ENCODE peak calls at places on chromosomes 2 and 18, in five cellular contexts. One of them, this sample, is unnamed.

GRCh38 chr2:10161961-10162441 is 39.5 kb downstream of the RRM2 start:
- DNase-seq in fibroblast of mammary gland: peak
- DNase-seq in esophagus squamous epithelium: no peak
- DNase-seq in endothelial cell: no peak
- DNase-seq in fibroblast of pulmonary artery: peak
- DNase-seq in this sample: no peak

GRCh38 chr2:189534854-189535253 is 45.7 kb downstream of the SLC40A1 start:
- DNase-seq in fibroblast of mammary gland: peak
- DNase-seq in esophagus squamous epithelium: no peak
- DNase-seq in endothelial cell: no peak
- DNase-seq in fibroblast of pulmonary artery: peak
- DNase-seq in this sample: peak

GRCh38 chr18:49055787-49056186 is 105.0 kb upstream of the SMAD7 start:
- DNase-seq in endothelial cell: no peak
- DNase-seq in fibroblast of pulmonary artery: peak
- DNase-seq in esophagus squamous epithelium: no peak
- DNase-seq in fibroblast of mammary gland: peak
- DNase-seq in this sample: peak

GRCh38 chr2:191302459-191303155 is 57.4 kb downstream of the MYO1B start:
- DNase-seq in fibroblast of pulmonary artery: peak
- DNase-seq in endothelial cell: no peak
- DNase-seq in esophagus squamous epithelium: no peak
- DNase-seq in fibroblast of mammary gland: peak
- DNase-seq in this sample: no peak

GRCh38 chr18:25019086-25019860 is 332.7 kb downstream of the ZNF521 start:
- DNase-seq in fibroblast of mammary gland: no peak
- DNase-seq in esophagus squamous epithelium: no peak
- DNase-seq in endothelial cell: no peak
- DNase-seq in fibroblast of pulmonary artery: no peak
- DNase-seq in this sample: no peak

GRCh38 chr2:65553504-65554074 is 121.2 kb upstream of the SPRED2 start:
- DNase-seq in fibroblast of pulmonary artery: no peak
- DNase-seq in endothelial cell: no peak
- DNase-seq in fibroblast of mammary gland: no peak
- DNase-seq in esophagus squamous epithelium: no peak
- DNase-seq in this sample: no peak

GRCh38 chr2:153946036-153946435 is 74.3 kb downstream of the GALNT13 start:
- DNase-seq in esophagus squamous epithelium: no peak
- DNase-seq in fibroblast of pulmonary artery: no peak
- DNase-seq in fibroblast of mammary gland: no peak
- DNase-seq in endothelial cell: no peak
- DNase-seq in this sample: no peak

GRCh38 chr2:8303322-8303832 is 378.5 kb upstream of the ID2 start:
- DNase-seq in fibroblast of mammary gland: no peak
- DNase-seq in fibroblast of pulmonary artery: no peak
- DNase-seq in endothelial cell: no peak
- DNase-seq in esophagus squamous epithelium: peak
- DNase-seq in this sample: no peak

GRCh38 chr2:67854103-67854502 is 208.7 kb downstream of the C1D start:
- DNase-seq in esophagus squamous epithelium: no peak
- DNase-seq in endothelial cell: no peak
- DNase-seq in fibroblast of mammary gland: no peak
- DNase-seq in fibroblast of pulmonary artery: no peak
- DNase-seq in this sample: no peak

GRCh38 chr2:38109732-38110181 is 33.8 kb upstream of the CYP1B1 start:
- DNase-seq in fibroblast of mammary gland: peak
- DNase-seq in esophagus squamous epithelium: no peak
- DNase-seq in fibroblast of pulmonary artery: no peak
- DNase-seq in endothelial cell: no peak
- DNase-seq in this sample: no peak

GRCh38 chr2:23602113-23602512 is 217.1 kb downstream of the KLHL29 start:
- DNase-seq in endothelial cell: no peak
- DNase-seq in fibroblast of mammary gland: peak
- DNase-seq in fibroblast of pulmonary artery: peak
- DNase-seq in esophagus squamous epithelium: no peak
- DNase-seq in this sample: peak

GRCh38 chr2:108632748-108633147 is 86.5 kb upstream of the RANBP2 start:
- DNase-seq in endothelial cell: no peak
- DNase-seq in fibroblast of pulmonary artery: no peak
- DNase-seq in esophagus squamous epithelium: no peak
- DNase-seq in fibroblast of mammary gland: no peak
- DNase-seq in this sample: no peak

GRCh38 chr2:203596183-203596582 is 61.1 kb upstream of the RAPH1 start:
- DNase-seq in fibroblast of pulmonary artery: no peak
- DNase-seq in endothelial cell: no peak
- DNase-seq in esophagus squamous epithelium: no peak
- DNase-seq in fibroblast of mammary gland: no peak
- DNase-seq in this sample: no peak

GRCh38 chr2:176466918-176467452 is 197.7 kb downstream of the MTX2 start:
- DNase-seq in endothelial cell: no peak
- DNase-seq in fibroblast of pulmonary artery: no peak
- DNase-seq in esophagus squamous epithelium: no peak
- DNase-seq in fibroblast of mammary gland: no peak
- DNase-seq in this sample: no peak

GRCh38 chr18:36496022-36496421 is 198.5 kb downstream of the FHOD3 start:
- DNase-seq in esophagus squamous epithelium: no peak
- DNase-seq in endothelial cell: no peak
- DNase-seq in fibroblast of mammary gland: no peak
- DNase-seq in fibroblast of pulmonary artery: no peak
- DNase-seq in this sample: peak

GRCh38 chr2:240287011-240287410 is 146.6 kb upstream of the OTOS start:
- DNase-seq in endothelial cell: no peak
- DNase-seq in fibroblast of pulmonary artery: no peak
- DNase-seq in fibroblast of mammary gland: no peak
- DNase-seq in esophagus squamous epithelium: no peak
- DNase-seq in this sample: no peak

GRCh38 chr2:112597537-112598322 is 13.3 kb downstream of the CHCHD5 start:
- DNase-seq in fibroblast of pulmonary artery: no peak
- DNase-seq in endothelial cell: no peak
- DNase-seq in fibroblast of mammary gland: no peak
- DNase-seq in esophagus squamous epithelium: no peak
- DNase-seq in this sample: no peak
- TF ChIP-seq CTCF in fibroblast of pulmonary artery: no peak
- TF ChIP-seq CTCF in endothelial cell: no peak
- TF ChIP-seq CTCF in fibroblast of mammary gland: no peak
- TF ChIP-seq CTCF in esophagus squamous epithelium: no peak
- TF ChIP-seq CTCF in this sample: no peak

GRCh38 chr18:62201870-62202269 is 14.8 kb downstream of the RELCH start:
- DNase-seq in fibroblast of mammary gland: no peak
- DNase-seq in endothelial cell: no peak
- DNase-seq in esophagus squamous epithelium: no peak
- DNase-seq in fibroblast of pulmonary artery: no peak
- DNase-seq in this sample: no peak

GRCh38 chr18:62196978-62197377 is 9.9 kb downstream of the RELCH start:
- DNase-seq in fibroblast of pulmonary artery: no peak
- DNase-seq in esophagus squamous epithelium: no peak
- DNase-seq in fibroblast of mammary gland: no peak
- DNase-seq in endothelial cell: no peak
- DNase-seq in this sample: no peak

GRCh38 chr18:62199629-62200028 is 12.6 kb downstream of the RELCH start:
- DNase-seq in endothelial cell: no peak
- DNase-seq in esophagus squamous epithelium: no peak
- DNase-seq in fibroblast of mammary gland: no peak
- DNase-seq in fibroblast of pulmonary artery: no peak
- DNase-seq in this sample: no peak

GRCh38 chr18:62198259-62198658 is 11.2 kb downstream of the RELCH start:
- DNase-seq in esophagus squamous epithelium: no peak
- DNase-seq in fibroblast of pulmonary artery: no peak
- DNase-seq in fibroblast of mammary gland: peak
- DNase-seq in endothelial cell: no peak
- DNase-seq in this sample: no peak

GRCh38 chr18:62200121-62200914 is 13.3 kb downstream of the RELCH start:
- DNase-seq in fibroblast of mammary gland: no peak
- DNase-seq in endothelial cell: no peak
- DNase-seq in esophagus squamous epithelium: no peak
- DNase-seq in fibroblast of pulmonary artery: peak
- DNase-seq in this sample: no peak
- TF ChIP-seq CTCF in fibroblast of mammary gland: no peak
- TF ChIP-seq CTCF in endothelial cell: no peak
- TF ChIP-seq CTCF in esophagus squamous epithelium: no peak
- TF ChIP-seq CTCF in fibroblast of pulmonary artery: no peak
- TF ChIP-seq CTCF in this sample: no peak

DNA sequence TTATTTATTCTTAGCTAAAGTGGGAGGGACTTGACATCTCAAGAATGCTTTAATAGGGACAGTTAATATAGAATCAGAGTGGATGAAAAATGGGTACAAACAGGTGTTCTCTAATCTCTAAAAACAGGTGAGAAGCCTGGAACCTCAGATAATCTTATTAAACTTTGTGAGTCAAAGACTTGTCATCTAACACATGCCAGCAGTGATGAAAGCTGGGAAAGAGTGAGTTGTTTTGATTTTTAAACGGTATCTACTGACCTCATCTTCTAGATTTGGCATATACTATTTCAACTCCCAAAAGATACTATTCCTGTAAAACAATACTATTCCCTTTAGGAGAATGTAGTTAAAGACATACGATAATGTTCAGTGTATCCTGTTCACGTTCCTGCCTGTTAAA is 103.4 kb downstream of the CCDC141 start:
- DNase-seq in endothelial cell: no peak
- DNase-seq in esophagus squamous epithelium: no peak
- DNase-seq in fibroblast of mammary gland: peak
- DNase-seq in fibroblast of pulmonary artery: no peak
- DNase-seq in this sample: no peak
- TF ChIP-seq CTCF in endothelial cell: no peak
- TF ChIP-seq CTCF in esophagus squamous epithelium: no peak
- TF ChIP-seq CTCF in fibroblast of mammary gland: no peak
- TF ChIP-seq CTCF in fibroblast of pulmonary artery: no peak
- TF ChIP-seq CTCF in this sample: no peak

DNA sequence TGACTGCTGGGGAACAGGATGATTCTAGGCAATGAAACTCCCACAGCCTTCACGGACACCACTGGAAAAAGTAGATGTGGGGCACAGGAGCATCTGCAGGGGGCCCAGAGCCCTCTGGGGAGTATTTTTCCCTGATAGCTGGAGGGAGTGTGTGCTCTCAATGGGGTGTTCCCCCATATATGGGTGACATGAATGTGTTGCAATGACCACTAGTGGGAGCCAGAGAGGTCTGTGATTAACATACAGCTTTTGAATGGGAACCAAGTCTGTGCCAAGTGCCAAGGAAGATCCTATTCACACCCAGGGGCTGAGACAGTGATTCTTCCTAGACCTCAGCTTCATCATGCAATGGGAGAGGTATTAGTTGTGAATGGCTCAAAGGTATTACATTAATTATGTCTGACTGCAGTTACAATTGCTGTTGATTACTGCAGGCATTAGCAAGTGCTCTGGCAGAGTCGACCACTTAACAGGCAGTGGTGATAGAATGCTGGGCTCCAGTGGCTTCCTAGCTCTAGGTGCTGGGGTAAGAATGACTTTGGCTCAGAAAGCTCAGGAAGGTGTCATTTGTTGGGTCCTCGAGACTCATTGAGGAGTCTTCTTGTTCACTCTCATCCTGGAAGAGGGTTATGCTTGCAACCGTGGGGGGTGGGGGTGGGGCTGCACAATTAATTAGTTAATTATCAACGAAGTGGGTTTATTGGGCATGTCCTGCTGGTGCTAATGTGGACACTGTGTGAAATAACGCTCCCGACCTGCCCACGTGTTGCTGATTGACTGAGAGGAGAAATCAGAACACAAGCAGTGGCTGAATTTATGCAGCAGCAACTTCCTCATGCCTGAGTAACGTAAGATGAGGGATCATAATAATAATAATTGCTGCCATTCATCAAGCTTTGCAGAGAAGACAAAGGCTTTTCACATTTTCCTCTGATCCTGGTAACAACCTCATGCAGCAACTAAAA is 194.2 kb downstream of the CLIP4 start:
- DNase-seq in endothelial cell: peak
- DNase-seq in fibroblast of pulmonary artery: peak
- DNase-seq in fibroblast of mammary gland: peak
- DNase-seq in esophagus squamous epithelium: no peak
- DNase-seq in this sample: peak
- TF ChIP-seq CTCF in endothelial cell: peak
- TF ChIP-seq CTCF in fibroblast of pulmonary artery: peak
- TF ChIP-seq CTCF in fibroblast of mammary gland: peak
- TF ChIP-seq CTCF in esophagus squamous epithelium: peak
- TF ChIP-seq CTCF in this sample: peak

DNA sequence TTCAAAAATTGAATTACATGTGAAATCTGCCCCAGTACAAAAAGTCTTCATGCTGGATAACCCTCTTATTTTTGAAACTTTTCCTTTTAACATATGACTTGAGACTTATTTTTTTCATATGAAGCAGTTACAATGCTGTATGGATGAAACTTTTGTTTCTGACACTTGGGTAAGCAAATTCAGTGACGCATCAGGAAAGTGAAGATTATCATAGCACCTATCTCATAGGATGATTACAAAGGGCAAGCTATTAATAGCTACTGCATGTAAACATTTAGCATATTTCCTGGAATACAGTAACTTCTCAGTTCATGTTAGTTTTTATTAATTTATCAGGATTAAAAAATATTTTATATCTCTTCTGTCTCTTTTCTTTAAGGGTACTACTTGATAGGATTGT is 1109.2 kb downstream of the LRP1B start:
- DNase-seq in fibroblast of mammary gland: peak
- DNase-seq in endothelial cell: no peak
- DNase-seq in fibroblast of pulmonary artery: peak
- DNase-seq in esophagus squamous epithelium: no peak
- DNase-seq in this sample: peak
- TF ChIP-seq CTCF in fibroblast of mammary gland: no peak
- TF ChIP-seq CTCF in endothelial cell: no peak
- TF ChIP-seq CTCF in fibroblast of pulmonary artery: no peak
- TF ChIP-seq CTCF in esophagus squamous epithelium: no peak
- TF ChIP-seq CTCF in this sample: no peak

DNA sequence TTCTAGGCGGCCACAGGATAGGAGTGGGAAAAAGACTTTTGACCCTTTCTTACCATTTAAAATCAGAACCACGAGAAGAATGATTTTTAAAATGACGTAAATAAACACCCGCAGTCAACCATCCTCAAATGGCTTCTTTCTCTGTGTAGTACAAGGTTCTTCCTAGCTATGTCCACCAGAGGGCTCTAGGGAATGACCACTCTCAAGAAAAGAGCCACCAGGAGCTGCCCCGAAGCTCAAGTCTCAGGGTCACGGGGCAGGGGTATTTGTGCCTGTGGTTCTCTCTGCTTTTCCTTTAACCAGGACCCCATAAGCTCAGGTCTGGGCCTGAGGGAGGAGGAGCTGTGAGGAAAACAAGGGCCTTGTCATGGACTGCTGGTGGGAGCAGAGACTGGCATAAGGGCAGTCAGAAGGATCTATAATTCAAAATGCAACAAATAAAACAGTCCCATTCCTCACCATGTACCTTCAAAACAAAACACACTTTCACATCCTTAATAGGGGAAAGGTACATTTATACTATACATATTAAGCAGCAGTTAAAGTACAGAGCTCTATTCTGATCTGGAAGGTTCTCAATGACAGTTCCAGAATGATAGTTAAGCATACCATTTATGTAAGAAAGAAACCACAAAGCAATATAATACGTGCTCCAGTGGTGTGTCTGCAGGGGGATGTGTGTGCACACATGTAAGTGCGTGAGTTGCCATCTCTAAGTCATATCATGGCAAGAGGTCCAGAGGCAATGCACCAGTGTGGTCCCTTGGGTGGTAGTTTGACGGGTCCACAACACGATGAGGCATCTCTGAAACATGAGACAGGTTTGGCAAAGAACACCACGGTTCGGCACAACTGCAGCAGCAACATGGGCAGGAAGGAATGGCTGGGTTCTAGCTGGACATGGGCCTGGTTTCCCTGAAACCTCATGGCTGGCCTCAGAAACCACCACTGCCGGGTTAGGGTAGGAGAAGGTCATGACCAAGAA is 18.6 kb downstream of the LYPD1 start:
- DNase-seq in fibroblast of mammary gland: peak
- DNase-seq in fibroblast of pulmonary artery: peak
- DNase-seq in esophagus squamous epithelium: no peak
- DNase-seq in endothelial cell: peak
- DNase-seq in this sample: peak
- TF ChIP-seq CTCF in fibroblast of mammary gland: peak
- TF ChIP-seq CTCF in fibroblast of pulmonary artery: peak
- TF ChIP-seq CTCF in esophagus squamous epithelium: peak
- TF ChIP-seq CTCF in endothelial cell: peak
- TF ChIP-seq CTCF in this sample: peak

GRCh38 chr2:74128206-74128605 is 19.5 kb downstream of the BOLA3 start:
- DNase-seq in fibroblast of mammary gland: peak
- DNase-seq in endothelial cell: no peak
- DNase-seq in esophagus squamous epithelium: no peak
- DNase-seq in fibroblast of pulmonary artery: peak
- DNase-seq in this sample: no peak
- TF ChIP-seq CTCF in fibroblast of mammary gland: peak
- TF ChIP-seq CTCF in endothelial cell: no peak
- TF ChIP-seq CTCF in esophagus squamous epithelium: no peak
- TF ChIP-seq CTCF in fibroblast of pulmonary artery: peak
- TF ChIP-seq CTCF in this sample: peak

This sample was measured in HFFc6.